ENCODE peak calls at places on chromosomes 13 and 19, in seven cellular contexts. One of them, this sample, is unnamed. For H3K36me3 and H3K4me1, the result is how much of the 10 kb centered on the place peaks cover.

GRCh38 chr19:49809155-49809986 is 3.7 kb downstream of the FUZ start:
- DNase-seq in uterus: peak
- DNase-seq in endodermal cell: peak
- DNase-seq in astrocyte: peak
- DNase-seq in breast epithelium: peak
- DNase-seq in upper lobe of left lung: peak
- DNase-seq in CD8-positive, alpha-beta memory T cell: peak
- DNase-seq in this sample: peak

GRCh38 chr13:99125335-99125915 is 75.2 kb upstream of the UBAC2 start:
- DNase-seq in uterus: no peak
- DNase-seq in endodermal cell: no peak
- DNase-seq in astrocyte: no peak
- DNase-seq in breast epithelium: no peak
- DNase-seq in upper lobe of left lung: no peak
- DNase-seq in CD8-positive, alpha-beta memory T cell: no peak
- DNase-seq in this sample: no peak

GRCh38 chr13:91661692-91662490 is 263.5 kb downstream of the GPC5 start:
- DNase-seq in uterus: no peak
- DNase-seq in endodermal cell: no peak
- DNase-seq in astrocyte: no peak
- DNase-seq in breast epithelium: no peak
- DNase-seq in upper lobe of left lung: no peak
- DNase-seq in CD8-positive, alpha-beta memory T cell: no peak
- DNase-seq in this sample: no peak

GRCh38 chr13:62512194-62513141 is 1096.8 kb upstream of the PCDH20 start:
- DNase-seq in uterus: no peak
- DNase-seq in endodermal cell: peak
- DNase-seq in astrocyte: no peak
- DNase-seq in breast epithelium: peak
- DNase-seq in upper lobe of left lung: peak
- DNase-seq in CD8-positive, alpha-beta memory T cell: no peak
- DNase-seq in this sample: no peak

GRCh38 chr13:73720216-73720840 is 413.9 kb downstream of the KLF12 start:
- DNase-seq in uterus: no peak
- DNase-seq in endodermal cell: no peak
- DNase-seq in astrocyte: peak
- DNase-seq in breast epithelium: no peak
- DNase-seq in upper lobe of left lung: no peak
- DNase-seq in CD8-positive, alpha-beta memory T cell: no peak
- DNase-seq in this sample: no peak

GRCh38 chr19:31553112-31553843 is 204.0 kb upstream of the TSHZ3 start:
- DNase-seq in uterus: no peak
- DNase-seq in endodermal cell: no peak
- DNase-seq in astrocyte: no peak
- DNase-seq in breast epithelium: no peak
- DNase-seq in upper lobe of left lung: no peak
- DNase-seq in CD8-positive, alpha-beta memory T cell: no peak
- DNase-seq in this sample: no peak

GRCh38 chr13:112253631-112254030 is 122.5 kb upstream of the SPACA7 start:
- DNase-seq in uterus: no peak
- DNase-seq in endodermal cell: no peak
- DNase-seq in astrocyte: no peak
- DNase-seq in breast epithelium: no peak
- DNase-seq in upper lobe of left lung: no peak
- DNase-seq in CD8-positive, alpha-beta memory T cell: no peak
- DNase-seq in this sample: no peak

GRCh38 chr13:44132710-44133109 is 240.9 kb upstream of the SERP2 start:
- DNase-seq in uterus: peak
- DNase-seq in endodermal cell: no peak
- DNase-seq in astrocyte: peak
- DNase-seq in breast epithelium: no peak
- DNase-seq in upper lobe of left lung: peak
- DNase-seq in CD8-positive, alpha-beta memory T cell: no peak
- DNase-seq in this sample: no peak

GRCh38 chr19:3095375-3096191 is 1.4 kb downstream of the GNA11 start:
- DNase-seq in uterus: no peak
- DNase-seq in endodermal cell: peak
- DNase-seq in astrocyte: no peak
- DNase-seq in breast epithelium: no peak
- DNase-seq in upper lobe of left lung: peak
- DNase-seq in CD8-positive, alpha-beta memory T cell: peak
- DNase-seq in this sample: peak

GRCh38 chr13:45180713-45181601 is 19.9 kb downstream of the KCTD4 start:
- DNase-seq in uterus: no peak
- DNase-seq in endodermal cell: no peak
- DNase-seq in astrocyte: no peak
- DNase-seq in breast epithelium: no peak
- DNase-seq in upper lobe of left lung: no peak
- DNase-seq in CD8-positive, alpha-beta memory T cell: no peak
- DNase-seq in this sample: no peak

GRCh38 chr19:32498641-32499200 is 82.3 kb upstream of the PDCD5 start:
- DNase-seq in uterus: no peak
- DNase-seq in endodermal cell: no peak
- DNase-seq in astrocyte: no peak
- DNase-seq in breast epithelium: no peak
- DNase-seq in upper lobe of left lung: no peak
- DNase-seq in CD8-positive, alpha-beta memory T cell: peak
- DNase-seq in this sample: no peak

GRCh38 chr19:39335168-39335567 is 675 bp downstream of the GMFG start:
- DNase-seq in uterus: no peak
- DNase-seq in endodermal cell: no peak
- DNase-seq in astrocyte: no peak
- DNase-seq in breast epithelium: no peak
- DNase-seq in upper lobe of left lung: no peak
- DNase-seq in CD8-positive, alpha-beta memory T cell: peak
- DNase-seq in this sample: no peak

GRCh38 chr13:50081106-50081898 is 66.1 kb downstream of the KCNRG start:
- DNase-seq in uterus: peak
- DNase-seq in endodermal cell: peak
- DNase-seq in astrocyte: no peak
- DNase-seq in breast epithelium: no peak
- DNase-seq in upper lobe of left lung: peak
- DNase-seq in CD8-positive, alpha-beta memory T cell: peak
- DNase-seq in this sample: peak

GRCh38 chr19:48395499-48395898 is 2.0 kb downstream of the GRIN2D start:
- DNase-seq in uterus: no peak
- DNase-seq in endodermal cell: no peak
- DNase-seq in astrocyte: no peak
- DNase-seq in breast epithelium: no peak
- DNase-seq in upper lobe of left lung: no peak
- DNase-seq in CD8-positive, alpha-beta memory T cell: no peak
- DNase-seq in this sample: no peak

GRCh38 chr19:34430738-34431625 is 2.8 kb downstream of the UBA2 start:
- DNase-seq in uterus: no peak
- DNase-seq in endodermal cell: peak
- DNase-seq in astrocyte: peak
- DNase-seq in breast epithelium: no peak
- DNase-seq in upper lobe of left lung: no peak
- DNase-seq in CD8-positive, alpha-beta memory T cell: peak
- DNase-seq in this sample: peak

GRCh38 chr19:3556978-3557460 is 367 bp downstream of the MFSD12 start:
- DNase-seq in uterus: no peak
- DNase-seq in endodermal cell: peak
- DNase-seq in astrocyte: peak
- DNase-seq in breast epithelium: no peak
- DNase-seq in upper lobe of left lung: peak
- DNase-seq in CD8-positive, alpha-beta memory T cell: peak
- DNase-seq in this sample: peak

GRCh38 chr13:102856603-102857002 is 10.8 kb downstream of the ERCC5 start:
- DNase-seq in uterus: no peak
- DNase-seq in endodermal cell: no peak
- DNase-seq in astrocyte: peak
- DNase-seq in breast epithelium: no peak
- DNase-seq in upper lobe of left lung: peak
- DNase-seq in CD8-positive, alpha-beta memory T cell: no peak
- DNase-seq in this sample: no peak
- H3K36me3 ChIP-seq in uterus: under half
- H3K36me3 ChIP-seq in endodermal cell: half or more
- H3K36me3 ChIP-seq in astrocyte: half or more
- H3K36me3 ChIP-seq in breast epithelium: under half
- H3K36me3 ChIP-seq in upper lobe of left lung: under half
- H3K36me3 ChIP-seq in CD8-positive, alpha-beta memory T cell: half or more
- H3K36me3 ChIP-seq in this sample: half or more

GRCh38 chr13:113653264-113654174 is 4.5 kb downstream of the ATP4B start:
- DNase-seq in uterus: peak
- DNase-seq in endodermal cell: peak
- DNase-seq in astrocyte: no peak
- DNase-seq in breast epithelium: peak
- DNase-seq in upper lobe of left lung: peak
- DNase-seq in CD8-positive, alpha-beta memory T cell: peak
- DNase-seq in this sample: no peak
- H3K4me1 ChIP-seq in uterus: under half
- H3K4me1 ChIP-seq in endodermal cell: under half
- H3K4me1 ChIP-seq in astrocyte: under half
- H3K4me1 ChIP-seq in breast epithelium: under half
- H3K4me1 ChIP-seq in upper lobe of left lung: under half
- H3K4me1 ChIP-seq in CD8-positive, alpha-beta memory T cell: under half
- H3K4me1 ChIP-seq in this sample: under half

DNA sequence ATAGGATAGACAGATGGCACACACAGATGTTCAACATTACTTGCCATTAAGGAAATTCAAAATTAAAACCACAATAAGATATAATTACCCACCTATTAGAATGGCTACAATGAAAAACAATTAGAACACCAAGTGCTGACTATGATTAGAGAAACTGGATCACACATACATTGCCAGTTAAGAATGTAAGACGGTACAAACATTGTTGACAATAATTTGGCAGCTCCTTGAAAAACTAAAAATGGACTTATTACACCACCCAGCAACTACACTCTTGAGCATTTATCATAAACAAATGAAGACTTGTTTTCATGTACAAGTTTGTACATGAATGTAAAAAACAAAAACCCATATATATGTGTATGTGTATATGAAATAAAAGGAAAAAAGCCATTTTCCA is 13.7 kb downstream of the ZNF461 start:
- DNase-seq in uterus: no peak
- DNase-seq in endodermal cell: no peak
- DNase-seq in astrocyte: no peak
- DNase-seq in breast epithelium: no peak
- DNase-seq in upper lobe of left lung: no peak
- DNase-seq in CD8-positive, alpha-beta memory T cell: no peak
- DNase-seq in this sample: no peak
- H3K36me3 ChIP-seq in uterus: under half
- H3K36me3 ChIP-seq in endodermal cell: half or more
- H3K36me3 ChIP-seq in astrocyte: under half
- H3K36me3 ChIP-seq in breast epithelium: under half
- H3K36me3 ChIP-seq in upper lobe of left lung: under half
- H3K36me3 ChIP-seq in CD8-positive, alpha-beta memory T cell: under half
- H3K36me3 ChIP-seq in this sample: half or more

GRCh38 chr19:6769006-6769637 is 1.9 kb upstream of the SH2D3A start:
- DNase-seq in uterus: no peak
- DNase-seq in endodermal cell: peak
- DNase-seq in astrocyte: no peak
- DNase-seq in breast epithelium: no peak
- DNase-seq in upper lobe of left lung: no peak
- DNase-seq in CD8-positive, alpha-beta memory T cell: no peak
- DNase-seq in this sample: no peak

GRCh38 chr19:6772028-6772865 is at the start of gene VAV1:
- DNase-seq in uterus: no peak
- DNase-seq in endodermal cell: peak
- DNase-seq in astrocyte: no peak
- DNase-seq in breast epithelium: no peak
- DNase-seq in upper lobe of left lung: peak
- DNase-seq in CD8-positive, alpha-beta memory T cell: peak
- DNase-seq in this sample: peak

GRCh38 chr19:6773323-6773931 is 919 bp downstream of the VAV1 start:
- DNase-seq in uterus: no peak
- DNase-seq in endodermal cell: peak
- DNase-seq in astrocyte: no peak
- DNase-seq in breast epithelium: no peak
- DNase-seq in upper lobe of left lung: peak
- DNase-seq in CD8-positive, alpha-beta memory T cell: peak
- DNase-seq in this sample: peak

GRCh38 chr19:6774821-6775707 is 2.6 kb downstream of the VAV1 start:
- DNase-seq in uterus: no peak
- DNase-seq in endodermal cell: no peak
- DNase-seq in astrocyte: no peak
- DNase-seq in breast epithelium: no peak
- DNase-seq in upper lobe of left lung: no peak
- DNase-seq in CD8-positive, alpha-beta memory T cell: no peak
- DNase-seq in this sample: no peak

GRCh38 chr19:6772866-6773322 is 386 bp downstream of the VAV1 start:
- DNase-seq in uterus: no peak
- DNase-seq in endodermal cell: no peak
- DNase-seq in astrocyte: no peak
- DNase-seq in breast epithelium: no peak
- DNase-seq in upper lobe of left lung: no peak
- DNase-seq in CD8-positive, alpha-beta memory T cell: no peak
- DNase-seq in this sample: no peak
- H3K4me1 ChIP-seq in uterus: under half
- H3K4me1 ChIP-seq in endodermal cell: under half
- H3K4me1 ChIP-seq in astrocyte: under half
- H3K4me1 ChIP-seq in breast epithelium: under half
- H3K4me1 ChIP-seq in upper lobe of left lung: under half
- H3K4me1 ChIP-seq in CD8-positive, alpha-beta memory T cell: under half
- H3K4me1 ChIP-seq in this sample: under half

GRCh38 chr19:56372281-56372680 is 21.1 kb downstream of the ZNF582 start:
- DNase-seq in uterus: no peak
- DNase-seq in endodermal cell: no peak
- DNase-seq in astrocyte: no peak
- DNase-seq in breast epithelium: no peak
- DNase-seq in upper lobe of left lung: no peak
- DNase-seq in CD8-positive, alpha-beta memory T cell: no peak
- DNase-seq in this sample: no peak
- H3K36me3 ChIP-seq in uterus: under half
- H3K36me3 ChIP-seq in endodermal cell: half or more
- H3K36me3 ChIP-seq in astrocyte: half or more
- H3K36me3 ChIP-seq in breast epithelium: under half
- H3K36me3 ChIP-seq in upper lobe of left lung: under half
- H3K36me3 ChIP-seq in CD8-positive, alpha-beta memory T cell: under half
- H3K36me3 ChIP-seq in this sample: under half

This sample was measured in effector memory CD4-positive, alpha-beta T cell.